ENCODE peak calls at places on chromosome 12, in four cellular contexts. G is H1, A is mesendoderm, H is IMR-90. Q is an unnamed sample.

GRCh38 chr12:6696690-6697583 is 3.7 kb downstream of the PIANP start:
- DNase-seq in G (no peak), A (no peak), H (no peak), Q (no peak)

GRCh38 chr12:44812062-44812461 is 64.1 kb downstream of the NELL2 start:
- DNase-seq in G (no peak), A (peak), H (no peak), Q (no peak)

GRCh38 chr12:45980540-45980939 is 9.8 kb downstream of the SCAF11 start:
- DNase-seq in G (no peak), A (no peak), H (no peak), Q (no peak)

GRCh38 chr12:39467432-39467870 is 24.5 kb upstream of the KIF21A start:
- DNase-seq in G (no peak), A (no peak), H (no peak), Q (no peak)

GRCh38 chr12:54016478-54016964 is 7.7 kb downstream of the HOXC8 start:
- DNase-seq in G (no peak), A (no peak), H (peak), Q (no peak)

GRCh38 chr12:3304436-3305135 is 186.4 kb upstream of the PRMT8 start:
- DNase-seq in G (no peak), A (no peak), H (peak), Q (no peak)

GRCh38 chr12:55816876-55817351 is 610 bp downstream of the SARNP start:
- DNase-seq in G (no peak), A (peak), H (peak), Q (no peak)

GRCh38 chr12:3559601-3560294 is 68.7 kb downstream of the PRMT8 start:
- DNase-seq in G (no peak), A (no peak), H (no peak), Q (no peak)

GRCh38 chr12:7731499-7731898 is 15.7 kb downstream of the CLEC4C start:
- DNase-seq in G (no peak), A (no peak), H (no peak), Q (no peak)
- H4K5ac ChIP-seq in G (no peak), A (no peak), H (no peak), Q (no peak)

DNA sequence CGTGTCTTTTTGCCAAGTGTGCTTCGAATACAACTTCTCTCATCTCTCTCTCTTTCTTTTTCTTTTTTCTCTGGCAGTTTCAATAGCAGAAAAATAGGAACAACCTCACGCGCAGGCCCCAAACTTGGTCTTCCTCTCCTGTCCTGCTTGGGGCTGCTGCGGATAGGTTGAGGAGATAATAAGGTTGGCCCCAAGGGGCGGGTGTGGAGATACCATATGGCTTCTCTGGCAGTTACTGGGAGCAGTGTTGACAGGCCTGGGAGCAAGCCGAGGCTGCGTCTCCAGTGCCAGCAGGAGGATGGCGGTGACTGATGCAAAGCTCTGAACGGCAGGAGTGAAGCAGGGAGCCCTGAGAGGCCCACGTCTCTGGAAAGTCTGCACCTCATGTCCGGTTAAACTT is 89.5 kb upstream of the MANSC4 start:
- DNase-seq in G (no peak), A (no peak), H (no peak), Q (no peak)
- H2BK5ac ChIP-seq in G (no peak), A (no peak), H (no peak), Q (no peak)

DNA sequence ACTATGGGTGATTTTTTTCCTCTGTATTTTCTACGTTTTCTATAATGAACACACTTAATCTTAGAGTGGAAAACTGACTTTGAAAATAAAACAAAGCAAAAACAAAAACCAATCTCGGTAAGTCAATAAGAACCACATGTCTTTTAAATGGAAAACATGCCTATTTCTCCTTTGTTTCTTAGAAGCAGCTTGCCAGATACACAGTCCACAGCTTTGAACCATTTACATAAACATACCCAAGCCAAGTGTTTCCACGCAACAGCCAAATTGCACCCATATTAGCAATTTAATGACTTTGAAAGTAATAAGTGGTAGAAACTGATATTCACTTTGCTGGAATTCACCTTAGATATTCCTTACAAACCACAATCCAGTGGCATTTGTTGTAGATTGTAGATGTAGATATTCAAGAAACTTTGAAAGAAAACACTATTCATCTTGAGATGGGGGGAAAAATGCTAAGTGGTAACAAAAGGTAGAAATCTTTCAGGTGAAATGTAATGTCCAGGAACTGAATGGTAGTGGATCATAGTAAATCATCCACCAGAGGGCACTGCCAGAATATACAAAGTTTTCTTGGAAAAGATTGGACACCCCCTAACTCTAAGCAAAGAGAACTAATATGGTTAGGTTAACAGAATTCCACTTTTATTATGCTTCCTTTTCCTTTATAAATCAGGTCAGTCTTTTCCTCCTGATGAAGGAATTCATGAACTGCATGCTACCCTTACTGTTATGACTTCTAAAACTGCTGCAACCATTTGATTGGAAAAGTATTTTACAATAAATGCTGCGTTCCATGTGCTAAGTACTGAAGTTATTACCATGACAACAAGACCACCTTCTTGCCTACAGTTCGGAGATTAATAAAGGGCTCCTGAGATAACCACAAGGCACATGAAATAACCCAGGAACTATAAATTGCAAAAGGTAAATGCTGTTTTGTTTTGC is 69.8 kb downstream of the RERG start:
- DNase-seq in G (no peak), A (peak), H (no peak), Q (no peak)
- H4K5ac ChIP-seq in G (no peak), A (no peak), H (no peak), Q (no peak)

DNA sequence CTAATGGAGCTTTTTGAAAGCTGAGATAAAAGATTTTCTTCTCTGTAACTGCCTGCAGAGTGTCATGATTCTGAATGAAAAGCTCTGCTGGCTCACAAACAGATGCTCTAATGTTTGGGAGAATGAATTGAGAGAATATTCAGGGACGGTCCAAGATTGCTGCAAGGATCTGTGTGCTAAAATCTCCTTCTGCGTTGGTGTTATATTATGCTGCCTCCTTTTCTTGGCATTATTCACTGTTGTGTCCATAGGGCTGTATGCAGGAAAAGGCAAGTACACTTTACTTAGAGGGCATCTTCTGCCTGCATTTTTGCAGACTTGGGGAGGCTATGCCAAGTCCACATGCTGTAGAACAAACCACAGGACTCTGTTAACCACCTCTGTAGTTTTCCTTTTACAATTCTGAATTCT is 209.8 kb upstream of the KRR1 start:
- DNase-seq in G (no peak), A (no peak), H (peak), Q (no peak)
- H2BK5ac ChIP-seq in G (no peak), A (peak), H (peak), Q (no peak)

GRCh38 chr12:72214163-72214562 is 58.0 kb upstream of the TRHDE start:
- DNase-seq in G (no peak), A (no peak), H (peak), Q (no peak)

DNA sequence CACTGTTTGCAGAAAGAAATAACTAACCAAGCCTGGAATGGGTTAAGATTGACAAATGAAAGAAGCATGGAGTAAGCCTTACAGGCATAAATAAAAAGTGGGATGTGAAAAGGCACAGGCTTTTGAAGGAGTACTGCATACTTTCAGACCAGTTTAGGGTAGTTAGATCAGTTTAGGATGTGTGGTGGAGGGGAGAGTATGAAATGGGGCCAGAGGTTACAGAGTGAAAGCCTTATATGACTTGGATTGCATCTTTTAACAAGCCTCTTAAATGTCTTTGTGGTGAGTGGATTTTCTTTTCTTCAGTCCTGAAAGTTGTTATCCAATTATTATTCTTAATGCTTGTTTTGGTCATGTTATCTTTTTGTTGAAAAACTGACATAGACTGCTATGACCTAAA is 52.2 kb upstream of the TRHDE start:
- DNase-seq in G (no peak), A (no peak), H (no peak), Q (no peak)
- H4K5ac ChIP-seq in G (no peak), A (no peak), H (no peak), Q (no peak)

GRCh38 chr12:30866256-30866655 is 60.3 kb upstream of the TSPAN11 start:
- DNase-seq in G (no peak), A (peak), H (no peak), Q (no peak)

GRCh38 chr12:30867415-30867814 is 59.1 kb upstream of the TSPAN11 start:
- DNase-seq in G (no peak), A (no peak), H (no peak), Q (no peak)

GRCh38 chr12:30874455-30875313 is 51.9 kb upstream of the TSPAN11 start:
- DNase-seq in G (no peak), A (peak), H (no peak), Q (peak)

GRCh38 chr12:30870491-30871265 is 55.9 kb upstream of the TSPAN11 start:
- DNase-seq in G (no peak), A (no peak), H (no peak), Q (peak)
- H2BK5ac ChIP-seq in G (no peak), A (no peak), H (no peak), Q (no peak)

GRCh38 chr12:49288412-49288853 is 6.5 kb upstream of the PRPH start:
- DNase-seq in G (no peak), A (peak), H (peak), Q (peak)

GRCh38 chr12:49284672-49285071 is 10.3 kb upstream of the PRPH start:
- DNase-seq in G (no peak), A (no peak), H (no peak), Q (no peak)

GRCh38 chr12:49288922-49289555 is 5.9 kb upstream of the PRPH start:
- DNase-seq in G (no peak), A (no peak), H (no peak), Q (no peak)

GRCh38 chr12:49283541-49284429 is 11.2 kb upstream of the PRPH start:
- DNase-seq in G (no peak), A (no peak), H (no peak), Q (peak)

GRCh38 chr12:49287876-49288275 is 7.1 kb upstream of the PRPH start:
- DNase-seq in G (no peak), A (no peak), H (no peak), Q (no peak)
- H4K5ac ChIP-seq in G (no peak), A (no peak), H (no peak), Q (no peak)

DNA sequence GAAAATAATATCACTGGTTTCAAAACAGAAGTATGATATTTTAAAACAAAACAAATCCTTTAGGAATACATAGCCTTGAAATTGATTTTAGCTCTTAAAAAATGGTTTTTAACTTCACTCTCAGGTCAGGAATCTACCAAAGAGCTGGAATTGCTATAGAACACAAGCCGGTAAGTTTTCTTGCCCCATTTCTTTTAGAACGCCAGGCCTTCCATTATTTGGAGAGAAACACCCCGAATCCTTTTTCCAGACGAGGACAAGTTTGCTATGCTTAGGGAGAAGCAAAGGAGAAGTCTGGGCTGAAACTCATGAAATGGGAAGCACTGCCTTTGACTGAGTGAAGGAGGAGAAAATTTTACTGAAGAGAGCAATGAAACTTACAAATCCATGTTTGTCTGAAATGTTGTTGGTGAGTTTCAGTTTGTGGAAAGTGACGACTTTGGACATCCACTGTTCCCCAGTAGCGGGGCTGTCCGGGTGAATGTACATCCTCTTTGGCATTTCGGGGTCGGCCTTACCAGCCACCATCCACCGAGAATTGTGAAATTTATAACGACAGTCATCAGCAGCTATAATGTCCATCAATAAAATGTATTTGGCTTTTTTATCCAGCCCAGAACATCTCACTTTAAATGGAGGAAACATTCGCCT is 3.4 kb downstream of the TBX3 start:
- DNase-seq in G (no peak), A (no peak), H (no peak), Q (no peak)
- H2BK5ac ChIP-seq in G (no peak), A (no peak), H (peak), Q (no peak)

GRCh38 chr12:57541717-57542116 is 5.3 kb downstream of the DCTN2 start:
- DNase-seq in G (no peak), A (no peak), H (no peak), Q (no peak)
- H4K5ac ChIP-seq in G (no peak), A (no peak), H (no peak), Q (no peak)

DNA sequence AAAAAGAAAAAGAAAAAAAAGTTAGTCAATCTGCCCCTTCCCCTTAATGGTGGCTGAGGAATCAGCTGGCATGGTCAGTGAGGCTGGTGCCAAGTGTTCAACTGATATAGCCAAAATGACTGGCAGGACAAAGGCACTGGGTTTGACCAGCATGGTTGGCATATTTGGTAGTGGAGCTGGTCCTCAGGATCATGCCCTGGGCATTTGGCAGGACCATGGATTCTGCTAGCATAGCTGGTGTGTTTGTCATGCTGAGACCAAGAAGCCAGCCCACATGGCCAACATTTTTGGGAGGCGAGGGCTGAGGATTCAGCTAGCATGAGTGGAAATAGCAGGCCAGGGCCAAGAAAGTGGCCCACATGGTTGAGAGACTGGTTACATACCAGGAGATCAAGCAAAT is 136.5 kb downstream of the FBXL14 start:
- DNase-seq in G (no peak), A (peak), H (peak), Q (no peak)
- H2BK5ac ChIP-seq in G (no peak), A (no peak), H (peak), Q (no peak)

Q was measured in H9.